ENCODE peak calls at places on chromosome 18, in seven cellular contexts. T, W, V, U, A, Q and N are unnamed samples.

GRCh38 chr18:62977512-62977911 is 262.2 kb downstream of the PHLPP1 start:
- DNase-seq in W (no peak), Q (no peak), V (no peak), A (no peak), T (no peak), U (no peak), N (no peak)

GRCh38 chr18:21912339-21913239 is 172.0 kb downstream of the MIB1 start:
- DNase-seq in Q (no peak), W (no peak), V (no peak), U (no peak), A (no peak), T (no peak), N (no peak)

GRCh38 chr18:75073654-75074053 is 135.3 kb downstream of the PTGR3 start:
- DNase-seq in Q (no peak), A (no peak), V (no peak), W (peak), T (no peak), U (no peak), N (no peak)

GRCh38 chr18:76374330-76375281 is 120.4 kb downstream of the ZNF516 start:
- DNase-seq in A (no peak), T (peak), U (no peak), Q (peak), V (no peak), W (no peak), N (no peak)

GRCh38 chr18:59208602-59209001 is 11.4 kb upstream of the GRP start:
- DNase-seq in V (peak), Q (no peak), T (no peak), A (no peak), U (no peak), W (no peak), N (no peak)

GRCh38 chr18:29712785-29713184 is 1329.8 kb downstream of the DSC3 start:
- DNase-seq in A (no peak), V (no peak), Q (no peak), T (no peak), U (no peak), W (no peak), N (no peak)

GRCh38 chr18:8890957-8891464 is 185.7 kb downstream of the MTCL1 start:
- DNase-seq in U (peak), T (no peak), A (peak), W (no peak), Q (no peak), V (peak), N (peak)

GRCh38 chr18:9736942-9737813 is 29.1 kb downstream of the RAB31 start:
- DNase-seq in V (no peak), T (no peak), A (peak), Q (no peak), W (no peak), U (peak), N (no peak)

GRCh38 chr18:49340446-49340845 is 120.0 kb downstream of the DYM start:
- DNase-seq in A (peak), U (no peak), W (no peak), Q (no peak), V (no peak), T (no peak), N (no peak)

GRCh38 chr18:28123401-28124030 is 53.4 kb downstream of the CDH2 start:
- DNase-seq in U (no peak), T (no peak), Q (no peak), A (no peak), W (no peak), V (no peak), N (no peak)

GRCh38 chr18:8501044-8501443 is 108.2 kb upstream of the RAB12 start:
- DNase-seq in U (no peak), W (no peak), Q (no peak), A (no peak), V (no peak), T (no peak), N (no peak)

GRCh38 chr18:50875966-50876536 is 2.9 kb upstream of the ME2 start:
- DNase-seq in T (no peak), U (no peak), Q (no peak), V (no peak), W (no peak), A (no peak), N (no peak)

GRCh38 chr18:58023108-58023507 is 20.9 kb upstream of the NEDD4L start:
- DNase-seq in U (no peak), W (no peak), V (no peak), A (no peak), Q (no peak), T (no peak), N (no peak)

GRCh38 chr18:78625895-78626294 is 353.7 kb upstream of the SALL3 start:
- DNase-seq in U (no peak), T (no peak), A (no peak), W (no peak), Q (no peak), V (no peak), N (no peak)

GRCh38 chr18:43525149-43525548 is 247.9 kb upstream of the SYT4 start:
- DNase-seq in U (no peak), W (no peak), V (no peak), T (no peak), A (no peak), Q (no peak), N (no peak)

GRCh38 chr18:35619468-35619867 is 37.9 kb downstream of the GALNT1 start:
- DNase-seq in W (no peak), Q (no peak), A (no peak), T (no peak), U (no peak), V (no peak), N (no peak)

GRCh38 chr18:47611649-47612048 is 318.8 kb downstream of the SMAD2 start:
- DNase-seq in U (no peak), Q (no peak), A (no peak), V (no peak), T (no peak), W (no peak), N (no peak)

GRCh38 chr18:59623456-59624383 is 73.5 kb downstream of the CCBE1 start:
- DNase-seq in V (no peak), T (no peak), Q (no peak), A (peak), U (no peak), W (no peak), N (no peak)

GRCh38 chr18:3836937-3837336 is 387.0 kb downstream of the TGIF1 start:
- DNase-seq in T (no peak), W (no peak), U (no peak), A (no peak), V (no peak), Q (no peak), N (no peak)

GRCh38 chr18:63154350-63155152 is 165.0 kb downstream of the BCL2 start:
- DNase-seq in U (no peak), V (no peak), W (no peak), A (no peak), T (no peak), Q (no peak), N (no peak)

GRCh38 chr18:24470805-24471204 is 10.4 kb downstream of the HRH4 start:
- DNase-seq in Q (no peak), A (no peak), T (no peak), U (no peak), W (no peak), V (no peak), N (no peak)

GRCh38 chr18:78902795-78903435 is 76.7 kb upstream of the SALL3 start:
- DNase-seq in U (no peak), V (no peak), A (no peak), W (no peak), Q (no peak), T (no peak), N (no peak)

GRCh38 chr18:80238651-80239260 is 8.6 kb downstream of the PARD6G start:
- DNase-seq in W (no peak), A (no peak), U (no peak), Q (no peak), V (no peak), T (no peak), N (no peak)

GRCh38 chr18:79642626-79643025 is 37.0 kb upstream of the CTDP1 start:
- DNase-seq in U (no peak), T (no peak), A (no peak), W (no peak), Q (no peak), V (no peak), N (no peak)

GRCh38 chr18:62045316-62045715 is 141.5 kb downstream of the PIGN start:
- DNase-seq in U (no peak), Q (no peak), W (no peak), A (no peak), T (no peak), V (no peak), N (no peak)

GRCh38 chr18:50518787-50519520 is 40.9 kb upstream of the MAPK4 start:
- DNase-seq in V (peak), T (no peak), A (no peak), U (no peak), Q (no peak), W (no peak), N (no peak)

GRCh38 chr18:31511098-31511497 is 13.1 kb downstream of the DSG2 start:
- DNase-seq in A (no peak), U (no peak), Q (no peak), T (no peak), V (no peak), W (no peak), N (no peak)

GRCh38 chr18:12373032-12373770 is 3.8 kb downstream of the AFG3L2 start:
- DNase-seq in A (no peak), Q (no peak), U (no peak), W (no peak), V (no peak), T (no peak), N (no peak)

GRCh38 chr18:57811477-57812125 is 8.5 kb upstream of the ATP8B1 start:
- DNase-seq in T (no peak), A (peak), W (no peak), U (no peak), Q (no peak), V (no peak), N (no peak)

GRCh38 chr18:3117493-3118192 is 102.1 kb downstream of the MYOM1 start:
- DNase-seq in V (peak), W (no peak), A (no peak), T (no peak), Q (no peak), U (no peak), N (no peak)

GRCh38 chr18:25322806-25323205 is 29.2 kb downstream of the ZNF521 start:
- DNase-seq in W (no peak), Q (no peak), U (no peak), A (no peak), T (no peak), V (no peak), N (no peak)

GRCh38 chr18:62523631-62524442 is 1.0 kb downstream of the ZCCHC2 start:
- DNase-seq in Q (peak), W (peak), T (peak), A (peak), V (no peak), U (peak), N (no peak)

GRCh38 chr18:24535831-24536230 is 75.4 kb downstream of the HRH4 start:
- DNase-seq in A (no peak), Q (no peak), U (no peak), W (no peak), T (no peak), V (no peak), N (no peak)

GRCh38 chr18:13530879-13531387 is 195.4 kb downstream of the FAM210A start:
- DNase-seq in W (peak), V (peak), T (no peak), U (no peak), A (peak), Q (no peak), N (peak)